ENCODE peak calls at places on chromosomes 5 and 9, in ten cellular contexts. One of them, this sample, is unnamed.

GRCh38 chr5:65779643-65780042 is 57.6 kb downstream of the NLN start:
- DNase-seq in DMS 273 treated with DMSO at 0.1 percent for 48 hours: no peak
- DNase-seq in mesendoderm: no peak
- DNase-seq in omental fat pad: no peak
- DNase-seq in GM12865: peak
- DNase-seq in GDM1: no peak
- DNase-seq in activated T-cell treated with anti-CD3 and anti-CD28 coated beads, Interleukin-2, amount 50 U/mL, for 48 hours: no peak
- DNase-seq in fibroblast of pulmonary artery: no peak
- DNase-seq in NT2/D1: no peak
- DNase-seq in NCI-H226: no peak
- DNase-seq in this sample: no peak

GRCh38 chr5:146910239-146910638 is 31.7 kb upstream of the PPP2R2B start:
- DNase-seq in mesendoderm: no peak
- DNase-seq in GM12865: no peak
- DNase-seq in GDM1: no peak
- DNase-seq in DMS 273 treated with DMSO at 0.1 percent for 48 hours: no peak
- DNase-seq in omental fat pad: no peak
- DNase-seq in fibroblast of pulmonary artery: no peak
- DNase-seq in NCI-H226: no peak
- DNase-seq in NT2/D1: no peak
- DNase-seq in activated T-cell treated with anti-CD3 and anti-CD28 coated beads, Interleukin-2, amount 50 U/mL, for 48 hours: no peak
- DNase-seq in this sample: no peak

GRCh38 chr5:17828709-17829108 is 194.4 kb downstream of the TAF11L14 start:
- DNase-seq in mesendoderm: no peak
- DNase-seq in GDM1: no peak
- DNase-seq in activated T-cell treated with anti-CD3 and anti-CD28 coated beads, Interleukin-2, amount 50 U/mL, for 48 hours: no peak
- DNase-seq in fibroblast of pulmonary artery: no peak
- DNase-seq in GM12865: no peak
- DNase-seq in NCI-H226: no peak
- DNase-seq in NT2/D1: no peak
- DNase-seq in omental fat pad: no peak
- DNase-seq in DMS 273 treated with DMSO at 0.1 percent for 48 hours: no peak
- DNase-seq in this sample: no peak

GRCh38 chr9:78163834-78164233 is 72.0 kb upstream of the CEP78 start:
- DNase-seq in fibroblast of pulmonary artery: no peak
- DNase-seq in GM12865: no peak
- DNase-seq in NCI-H226: no peak
- DNase-seq in activated T-cell treated with anti-CD3 and anti-CD28 coated beads, Interleukin-2, amount 50 U/mL, for 48 hours: no peak
- DNase-seq in NT2/D1: no peak
- DNase-seq in GDM1: no peak
- DNase-seq in mesendoderm: no peak
- DNase-seq in omental fat pad: no peak
- DNase-seq in DMS 273 treated with DMSO at 0.1 percent for 48 hours: no peak
- DNase-seq in this sample: no peak

GRCh38 chr5:153974131-153974812 is 64.4 kb downstream of the FAM114A2 start:
- DNase-seq in mesendoderm: peak
- DNase-seq in GM12865: peak
- DNase-seq in fibroblast of pulmonary artery: peak
- DNase-seq in activated T-cell treated with anti-CD3 and anti-CD28 coated beads, Interleukin-2, amount 50 U/mL, for 48 hours: peak
- DNase-seq in DMS 273 treated with DMSO at 0.1 percent for 48 hours: peak
- DNase-seq in NCI-H226: no peak
- DNase-seq in GDM1: peak
- DNase-seq in omental fat pad: no peak
- DNase-seq in NT2/D1: no peak
- DNase-seq in this sample: no peak

GRCh38 chr9:113593682-113594281 is 130.3 kb downstream of the RGS3 start:
- DNase-seq in activated T-cell treated with anti-CD3 and anti-CD28 coated beads, Interleukin-2, amount 50 U/mL, for 48 hours: no peak
- DNase-seq in NT2/D1: peak
- DNase-seq in DMS 273 treated with DMSO at 0.1 percent for 48 hours: peak
- DNase-seq in mesendoderm: peak
- DNase-seq in GM12865: peak
- DNase-seq in GDM1: peak
- DNase-seq in omental fat pad: peak
- DNase-seq in fibroblast of pulmonary artery: peak
- DNase-seq in NCI-H226: peak
- DNase-seq in this sample: peak

GRCh38 chr9:82475584-82476328 is 487.2 kb downstream of the SPATA31D1 start:
- DNase-seq in GDM1: no peak
- DNase-seq in mesendoderm: no peak
- DNase-seq in DMS 273 treated with DMSO at 0.1 percent for 48 hours: no peak
- DNase-seq in GM12865: no peak
- DNase-seq in fibroblast of pulmonary artery: no peak
- DNase-seq in activated T-cell treated with anti-CD3 and anti-CD28 coated beads, Interleukin-2, amount 50 U/mL, for 48 hours: no peak
- DNase-seq in omental fat pad: no peak
- DNase-seq in NCI-H226: no peak
- DNase-seq in NT2/D1: no peak
- DNase-seq in this sample: no peak

GRCh38 chr9:120432600-120432999 is 147.4 kb downstream of the CDK5RAP2 start:
- DNase-seq in omental fat pad: no peak
- DNase-seq in NCI-H226: no peak
- DNase-seq in mesendoderm: no peak
- DNase-seq in GM12865: no peak
- DNase-seq in NT2/D1: no peak
- DNase-seq in DMS 273 treated with DMSO at 0.1 percent for 48 hours: no peak
- DNase-seq in GDM1: no peak
- DNase-seq in activated T-cell treated with anti-CD3 and anti-CD28 coated beads, Interleukin-2, amount 50 U/mL, for 48 hours: no peak
- DNase-seq in fibroblast of pulmonary artery: no peak
- DNase-seq in this sample: no peak

GRCh38 chr9:130138791-130139190 is 33.4 kb upstream of the NCS1 start:
- DNase-seq in fibroblast of pulmonary artery: peak
- DNase-seq in mesendoderm: no peak
- DNase-seq in GM12865: no peak
- DNase-seq in GDM1: no peak
- DNase-seq in activated T-cell treated with anti-CD3 and anti-CD28 coated beads, Interleukin-2, amount 50 U/mL, for 48 hours: no peak
- DNase-seq in DMS 273 treated with DMSO at 0.1 percent for 48 hours: no peak
- DNase-seq in NCI-H226: peak
- DNase-seq in NT2/D1: no peak
- DNase-seq in omental fat pad: peak
- DNase-seq in this sample: no peak

GRCh38 chr5:148910686-148911361 is 84.4 kb downstream of the ADRB2 start:
- DNase-seq in NT2/D1: no peak
- DNase-seq in mesendoderm: no peak
- DNase-seq in omental fat pad: no peak
- DNase-seq in fibroblast of pulmonary artery: peak
- DNase-seq in NCI-H226: peak
- DNase-seq in activated T-cell treated with anti-CD3 and anti-CD28 coated beads, Interleukin-2, amount 50 U/mL, for 48 hours: no peak
- DNase-seq in GM12865: no peak
- DNase-seq in DMS 273 treated with DMSO at 0.1 percent for 48 hours: no peak
- DNase-seq in GDM1: no peak
- DNase-seq in this sample: no peak

This sample was measured in breast epithelium.